ENCODE peak calls at places on chromosome 13, in five cellular contexts. H, O, A, S and R are unnamed samples.
A peak's percentile ranks its signal among the peaks of the same experiment; 100 is the strongest.

GRCh38 chr13:76516013-76516412 is 370.2 kb downstream of the KCTD12 start:
- DNase-seq in A (no peak), O (peak; percentile 69), H (peak; percentile 44), S (no peak), R (no peak)

GRCh38 chr13:80862466-80862865 is 521.5 kb upstream of the SPRY2 start:
- DNase-seq in O (no peak), H (no peak), A (no peak), S (no peak), R (no peak)

GRCh38 chr13:78190296-78190695 is 271.7 kb upstream of the EDNRB start:
- DNase-seq in A (no peak), S (no peak), H (no peak), O (no peak), R (no peak)

GRCh38 chr13:111187879-111188643 is 73.0 kb downstream of the ARHGEF7 start:
- DNase-seq in H (peak; percentile 74), A (no peak), O (no peak), S (no peak), R (no peak)

GRCh38 chr13:107450931-107451330 is 764.4 kb downstream of the LIG4 start:
- DNase-seq in A (peak; percentile 60), O (no peak), H (no peak), S (no peak), R (no peak)

GRCh38 chr13:103556681-103557080 is 490.5 kb upstream of the SLC10A2 start:
- DNase-seq in H (no peak), O (no peak), A (no peak), S (no peak), R (no peak)

GRCh38 chr13:33110713-33111413 is 94.6 kb downstream of the KL start:
- DNase-seq in A (peak; percentile 82), H (no peak), S (peak; percentile 71), O (no peak), R (no peak)

GRCh38 chr13:71316964-71317363 is 550.0 kb downstream of the DACH1 start:
- DNase-seq in O (no peak), H (no peak), A (no peak), S (no peak), R (no peak)

GRCh38 chr13:113393226-113393571 is 29.3 kb upstream of the GRTP1 start:
- DNase-seq in O (no peak), H (no peak), A (peak; percentile 77), S (no peak), R (no peak)

GRCh38 chr13:113390874-113391497 is 27.1 kb upstream of the GRTP1 start:
- DNase-seq in O (no peak), H (no peak), S (no peak), A (no peak), R (no peak)

GRCh38 chr13:113397606-113398425 is 33.9 kb upstream of the GRTP1 start:
- DNase-seq in S (no peak), H (no peak), A (no peak), O (no peak), R (no peak)

GRCh38 chr13:113398963-113399754 is 35.2 kb upstream of the GRTP1 start:
- DNase-seq in O (no peak), S (no peak), A (no peak), H (no peak), R (no peak)

DNA sequence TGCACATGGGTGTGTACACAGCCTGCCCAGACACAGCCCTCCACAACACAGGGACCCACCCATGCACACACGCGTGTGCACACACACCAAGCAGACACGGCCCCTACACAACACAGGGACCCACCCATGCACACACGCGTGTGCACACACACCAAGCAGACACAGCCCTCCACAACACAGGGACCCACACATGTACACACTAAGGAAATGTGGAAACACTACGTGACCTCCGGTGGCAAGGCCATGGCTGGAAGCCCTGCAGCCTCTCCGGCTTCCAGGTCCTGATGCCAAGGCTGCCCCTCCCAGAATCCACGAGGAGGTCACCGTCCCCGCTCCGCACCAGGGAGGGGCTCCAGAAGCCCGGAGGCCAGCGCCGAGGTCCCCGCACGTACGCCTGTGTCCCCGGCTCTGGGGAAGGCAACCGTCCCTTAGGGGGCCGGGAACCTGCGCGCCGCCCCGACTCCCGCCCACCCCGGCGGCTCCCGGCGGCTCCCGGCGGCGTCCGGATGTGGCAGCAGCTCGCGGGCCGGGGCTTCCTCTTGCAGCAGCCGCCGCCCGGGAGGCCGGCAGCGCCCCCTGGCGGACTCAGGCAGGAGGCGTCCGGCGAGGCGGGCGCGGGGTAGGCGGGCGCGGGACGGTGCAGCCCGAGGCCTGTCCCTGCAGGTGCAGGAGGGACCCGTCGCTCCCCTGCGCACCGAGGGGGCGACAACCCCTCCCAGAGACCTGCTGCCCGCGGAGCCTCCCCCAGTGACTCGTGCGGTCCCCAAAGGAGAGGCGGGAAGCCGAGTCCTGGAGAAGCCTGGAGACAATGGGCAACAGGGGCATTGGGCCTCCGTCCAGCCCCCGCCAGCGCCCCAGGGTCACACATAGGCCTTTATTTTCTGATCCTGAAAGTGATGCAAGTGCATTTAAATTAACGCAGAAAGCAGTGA is 29.9 kb upstream of the GRTP1 start:
- DNase-seq in H (peak; percentile 29), S (peak; percentile 81), O (no peak), A (peak; percentile 93), R (peak; percentile 18)
- H3K4me3 ChIP-seq in H (peak overlapping the region; percentile 57), S (peak overlapping the region; percentile 76), O (peak overlapping the region; percentile 67), A (peak overlapping the region; percentile 79), R (peak overlapping the region; percentile 76)

GRCh38 chr13:59261928-59262488 is 901.7 kb downstream of the DIAPH3 start:
- DNase-seq in A (no peak), S (no peak), H (no peak), O (no peak), R (no peak)
- TF ChIP-seq CTCF in A (no peak), S (no peak), H (no peak), O (peak; percentile 3), R (peak; percentile 22)

DNA sequence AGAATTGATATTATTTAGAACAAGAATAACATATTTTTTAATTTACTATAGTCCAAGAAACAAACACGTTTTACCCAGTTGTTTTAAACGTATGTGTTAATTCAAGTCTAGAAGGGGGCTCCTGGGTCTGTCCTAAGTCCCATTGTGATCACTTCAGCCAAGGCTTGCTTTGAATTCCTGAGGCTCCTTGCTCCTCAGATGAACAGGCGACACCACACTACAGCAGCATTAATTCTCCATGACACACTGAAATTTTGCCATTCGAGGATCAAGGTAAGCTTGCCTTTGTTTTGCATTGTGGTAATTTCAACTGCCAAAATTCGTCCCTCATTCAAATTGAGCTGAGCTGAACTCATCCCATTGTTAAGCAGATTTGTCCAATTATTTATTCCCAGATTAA is 1442.6 kb downstream of the SLITRK5 start:
- DNase-seq in S (no peak), H (no peak), A (no peak), O (no peak), R (no peak)
- H3K4me3 ChIP-seq in S (no peak overlapping the region), H (no peak overlapping the region), A (no peak overlapping the region), O (no peak overlapping the region), R (no peak overlapping the region)

DNA sequence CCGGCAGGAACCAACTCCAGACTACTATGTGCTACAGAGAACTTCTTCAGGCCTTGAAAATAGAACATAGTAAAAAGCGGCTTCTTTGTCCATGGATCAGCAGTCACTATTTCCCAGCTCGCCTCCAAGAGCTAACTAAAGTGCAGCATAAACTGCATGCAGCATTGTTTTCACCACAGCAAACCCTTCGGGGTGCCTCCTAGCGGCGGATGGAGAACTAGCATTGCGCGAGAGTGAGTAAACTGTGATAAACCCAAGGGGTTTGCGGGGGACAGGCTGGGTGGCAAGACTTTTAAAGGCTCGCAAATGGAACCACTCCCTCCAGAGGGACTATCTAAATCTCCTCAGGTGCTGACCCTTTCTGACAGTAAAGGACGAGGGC is 21.6 kb upstream of the SGCG start:
- DNase-seq in H (peak; percentile 25), O (no peak), A (no peak), S (no peak), R (no peak)
- TF ChIP-seq CTCF in H (peak; percentile 74), O (peak; percentile 66), A (peak; percentile 19), S (peak; percentile 61), R (peak; percentile 53)

GRCh38 chr13:46664195-46664594 is 111.2 kb downstream of the LRCH1 start:
- DNase-seq in S (no peak), O (no peak), A (no peak), H (no peak), R (no peak)

GRCh38 chr13:46663644-46664043 is 110.7 kb downstream of the LRCH1 start:
- DNase-seq in A (no peak), O (no peak), H (peak; percentile 39), S (no peak), R (no peak)

GRCh38 chr13:46665630-46666482 is 112.9 kb downstream of the LRCH1 start:
- DNase-seq in S (no peak), A (no peak), O (no peak), H (peak; percentile 42), R (no peak)

GRCh38 chr13:46666727-46667456 is 113.9 kb downstream of the LRCH1 start:
- DNase-seq in A (no peak), H (no peak), O (no peak), S (no peak), R (no peak)

GRCh38 chr13:46665243-46665629 is 112.3 kb downstream of the LRCH1 start:
- DNase-seq in O (no peak), S (no peak), H (no peak), A (no peak), R (no peak)
- H3K4me3 ChIP-seq in O (no peak overlapping the region), S (no peak overlapping the region), H (no peak overlapping the region), A (no peak overlapping the region), R (no peak overlapping the region)

GRCh38 chr13:97880298-97880675 is 73.2 kb upstream of the IPO5 start:
- DNase-seq in A (no peak), S (no peak), O (no peak), H (no peak), R (no peak)

GRCh38 chr13:97881556-97881955 is 71.9 kb upstream of the IPO5 start:
- DNase-seq in A (no peak), H (no peak), S (no peak), O (no peak), R (no peak)

GRCh38 chr13:97879646-97880297 is 73.7 kb upstream of the IPO5 start:
- DNase-seq in O (peak; percentile 55), H (peak; percentile 72), A (no peak), S (no peak), R (no peak)

GRCh38 chr13:97884707-97885468 is 68.6 kb upstream of the IPO5 start:
- DNase-seq in H (no peak), A (no peak), O (no peak), S (no peak), R (no peak)

GRCh38 chr13:97883356-97883755 is 70.1 kb upstream of the IPO5 start:
- DNase-seq in H (no peak), A (no peak), O (no peak), S (no peak), R (no peak)
- TF ChIP-seq CTCF in H (no peak), A (no peak), O (no peak), S (no peak), R (no peak)

GRCh38 chr13:48489003-48489402 is 43.9 kb downstream of the RCBTB2 start:
- DNase-seq in A (no peak), H (no peak), O (no peak), S (no peak), R (no peak)
- H3K4me3 ChIP-seq in A (no peak overlapping the region), H (no peak overlapping the region), O (no peak overlapping the region), S (no peak overlapping the region), R (no peak overlapping the region)